ENCODE peak calls at places on chromosomes 4 and X, in five cellular contexts. W is tibial nerve, M is endothelial cell of umbilical vein, K is right lobe of liver, J is right cardiac atrium. N is an unnamed sample.

GRCh38 chr4:169164669-169165415 is 105.9 kb downstream of the SH3RF1 start:
- DNase-seq in K (no peak), W (no peak), M (no peak), J (no peak), N (peak; percentile 72)

GRCh38 chrX:97399400-97399799 is 515.7 kb downstream of the RPA4 start:
- DNase-seq in W (no peak), K (no peak), M (peak; percentile 32), J (no peak), N (peak; percentile 45)

GRCh38 chr4:5982156-5982973 is 35.9 kb downstream of the C4orf50 start:
- DNase-seq in W (no peak), K (no peak), M (no peak), J (no peak), N (no peak)

GRCh38 chr4:150656882-150657281 is 74.9 kb downstream of the MAB21L2 start:
- DNase-seq in M (peak; percentile 88), J (no peak), K (no peak), W (no peak), N (no peak)

GRCh38 chrX:133053854-133054565 is 42.9 kb downstream of the USP26 start:
- DNase-seq in J (no peak), W (no peak), K (no peak), M (peak; percentile 6), N (peak; percentile 45)

GRCh38 chr4:23902203-23902602 is 12.4 kb upstream of the PPARGC1A start:
- DNase-seq in M (no peak), K (no peak), J (no peak), W (no peak), N (no peak)

GRCh38 chr4:87055340-87055739 is 120.5 kb downstream of the AFF1 start:
- DNase-seq in K (no peak), W (no peak), M (no peak), J (no peak), N (no peak)

GRCh38 chr4:3807311-3807710 is 41.1 kb downstream of the ADRA2C start:
- DNase-seq in K (no peak), W (no peak), J (no peak), M (no peak), N (no peak)

DNA sequence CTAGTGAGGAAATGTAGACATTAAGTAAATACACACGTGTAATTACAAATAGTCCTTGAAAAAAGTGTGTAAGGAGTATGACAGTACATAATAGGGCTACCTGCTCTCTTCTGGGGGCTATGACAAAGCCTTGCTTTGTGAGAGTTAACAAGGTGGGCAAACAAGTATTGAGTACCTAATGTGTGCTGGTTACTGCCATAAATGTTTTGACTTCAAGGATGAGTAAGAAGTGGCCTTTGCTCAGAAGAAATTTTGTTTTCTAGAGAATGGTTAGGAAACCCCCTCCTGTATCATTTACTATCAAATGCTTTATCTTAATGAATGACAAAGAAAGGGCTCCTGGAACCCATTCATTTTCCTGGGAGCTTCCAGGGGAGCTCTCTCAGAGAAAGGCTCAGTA is 167.0 kb upstream of the CASK start:
- DNase-seq in W (no peak), K (no peak), M (no peak), J (no peak), N (no peak)
- H3K4me1 ChIP-seq in W (no peaks in the 10 kb centered on the region), K (peaks cover 10% of the 10 kb centered on the region), M (no peaks in the 10 kb centered on the region), J (no peaks in the 10 kb centered on the region), N (no peaks in the 10 kb centered on the region)

GRCh38 chr4:9999956-10000551 is 21.2 kb downstream of the SLC2A9 start:
- DNase-seq in J (no peak), M (no peak), W (no peak), K (no peak), N (no peak)
- H3K4me1 ChIP-seq in J (no peaks in the 10 kb centered on the region), M (no peaks in the 10 kb centered on the region), W (no peaks in the 10 kb centered on the region), K (peaks cover 23% of the 10 kb centered on the region), N (peaks cover 2% of the 10 kb centered on the region)

GRCh38 chr4:69458184-69458826 is 37.4 kb downstream of the UGT2B4 start:
- DNase-seq in K (peak; percentile 68), W (no peak), J (no peak), M (no peak), N (no peak)
- H3K4me1 ChIP-seq in K (peaks cover 20% of the 10 kb centered on the region), W (no peaks in the 10 kb centered on the region), J (no peaks in the 10 kb centered on the region), M (no peaks in the 10 kb centered on the region), N (no peaks in the 10 kb centered on the region)

GRCh38 chrX:42946544-42947223 is 168.7 kb upstream of the PPP1R2C start:
- DNase-seq in J (no peak), M (peak; percentile 60), W (no peak), K (no peak), N (no peak)
- H3K4me1 ChIP-seq in J (no peaks in the 10 kb centered on the region), M (peaks cover 24% of the 10 kb centered on the region), W (no peaks in the 10 kb centered on the region), K (no peaks in the 10 kb centered on the region), N (no peaks in the 10 kb centered on the region)

GRCh38 chr4:10097906-10098769 is 18.5 kb downstream of the WDR1 start:
- DNase-seq in J (peak; percentile 36), M (no peak), K (no peak), W (no peak), N (peak; percentile 31)

GRCh38 chr4:10096201-10096975 is 20.2 kb downstream of the WDR1 start:
- DNase-seq in M (peak; percentile 71), J (peak; percentile 85), K (no peak), W (peak; percentile 46), N (peak; percentile 83)

GRCh38 chr4:10095296-10095991 is 21.2 kb downstream of the WDR1 start:
- DNase-seq in K (no peak), M (no peak), W (no peak), J (peak; percentile 31), N (no peak)

GRCh38 chr4:10098770-10099139 is 17.8 kb downstream of the WDR1 start:
- DNase-seq in K (no peak), W (no peak), J (no peak), M (no peak), N (peak; percentile 36)

GRCh38 chr4:10096976-10097330 is 19.6 kb downstream of the WDR1 start:
- DNase-seq in K (no peak), W (no peak), M (no peak), J (peak; percentile 48), N (no peak)
- H3K4me1 ChIP-seq in K (no peaks in the 10 kb centered on the region), W (peaks cover 73% of the 10 kb centered on the region), M (peaks cover 82% of the 10 kb centered on the region), J (peaks cover 56% of the 10 kb centered on the region), N (peaks cover 46% of the 10 kb centered on the region)

GRCh38 chr4:153495480-153496206 is 29.5 kb downstream of the TMEM131L start:
- DNase-seq in J (no peak), W (no peak), M (no peak), K (no peak), N (no peak)
- H3K4me1 ChIP-seq in J (peaks cover 2% of the 10 kb centered on the region), W (no peaks in the 10 kb centered on the region), M (peaks cover 4% of the 10 kb centered on the region), K (peaks cover 10% of the 10 kb centered on the region), N (peaks cover 20% of the 10 kb centered on the region)

N was measured in adipocyte.